ENCODE peak calls at places on chromosomes 4 and X, in eight cellular contexts. I, D, L, U, E, M, Y and N are unnamed samples.

GRCh38 chr4:70667710-70668535 is 1.6 kb upstream of the JCHAIN start:
- DNase-seq in Y (no peak), M (peak; percentile 73), D (no peak), U (no peak), I (no peak), L (no peak), E (no peak), N (no peak)

GRCh38 chrX:154532690-154533089 is 14.0 kb downstream of the G6PD start:
- DNase-seq in M (no peak), I (no peak), E (no peak), Y (no peak), L (no peak), D (no peak), U (no peak), N (no peak)

GRCh38 chr4:159547645-159548308 is 444.9 kb downstream of the RAPGEF2 start:
- DNase-seq in Y (no peak), E (no peak), D (no peak), M (peak; percentile 12), I (no peak), U (no peak), L (no peak), N (no peak)

GRCh38 chrX:28225508-28225907 is 244.3 kb upstream of the DCAF8L1 start:
- DNase-seq in Y (no peak), E (no peak), I (no peak), D (no peak), U (no peak), M (no peak), L (no peak), N (no peak)

GRCh38 chrX:98141466-98141865 is 1257.8 kb downstream of the RPA4 start:
- DNase-seq in E (no peak), I (no peak), Y (no peak), D (no peak), U (no peak), M (no peak), L (no peak), N (no peak)

GRCh38 chr4:87092389-87093141 is 127.9 kb downstream of the KLHL8 start:
- DNase-seq in U (no peak), D (peak; percentile 52), E (peak; percentile 70), L (peak; percentile 20), Y (peak; percentile 62), M (peak; percentile 68), I (peak; percentile 74), N (peak; percentile 31)

GRCh38 chrX:84907324-84907946 is 96.2 kb upstream of the APOOL start:
- DNase-seq in Y (no peak), U (no peak), E (no peak), I (peak; percentile 11), L (no peak), M (peak; percentile 5), D (no peak), N (no peak)

GRCh38 chr4:55989716-55990115 is 41.0 kb downstream of the CEP135 start:
- DNase-seq in M (no peak), L (no peak), Y (no peak), U (no peak), D (no peak), E (no peak), I (no peak), N (no peak)

GRCh38 chrX:132876509-132876837 is 82.0 kb downstream of the HS6ST2 start:
- DNase-seq in U (no peak), E (no peak), D (no peak), L (no peak), I (no peak), Y (peak; percentile 19), M (no peak), N (no peak)

GRCh38 chr4:735583-735982 is 30.0 kb downstream of the PCGF3 start:
- DNase-seq in E (no peak), L (no peak), U (no peak), I (no peak), Y (no peak), M (no peak), D (no peak), N (no peak)

GRCh38 chr4:80185787-80186548 is 11.3 kb upstream of the PRDM8 start:
- DNase-seq in E (no peak), M (no peak), I (no peak), D (no peak), Y (no peak), U (no peak), L (no peak), N (no peak)

GRCh38 chrX:129717902-129718301 is 20.9 kb upstream of the XPNPEP2 start:
- DNase-seq in L (no peak), E (no peak), I (peak; percentile 7), Y (peak; percentile 66), M (peak; percentile 86), D (no peak), U (no peak), N (no peak)

GRCh38 chrX:25156323-25156722 is 140.6 kb upstream of the ARX start:
- DNase-seq in M (peak; percentile 20), L (no peak), I (peak; percentile 3), Y (no peak), U (no peak), E (no peak), D (no peak), N (no peak)

GRCh38 chr4:25637581-25638220 is 17.9 kb upstream of the SLC34A2 start:
- DNase-seq in E (no peak), D (no peak), L (no peak), U (no peak), M (no peak), Y (no peak), I (no peak), N (no peak)

GRCh38 chr4:45442466-45442865 is 681.4 kb downstream of the GABRG1 start:
- DNase-seq in D (no peak), M (no peak), I (peak; percentile 9), L (no peak), U (no peak), Y (no peak), E (no peak), N (no peak)

GRCh38 chr4:77911091-77911490 is 48.5 kb downstream of the MRPL1 start:
- DNase-seq in D (no peak), U (no peak), L (no peak), Y (no peak), E (no peak), M (no peak), I (no peak), N (no peak)

GRCh38 chrX:108036298-108036973 is 8.4 kb upstream of the VSIG1 start:
- DNase-seq in M (no peak), Y (no peak), D (peak; percentile 0), U (no peak), I (peak; percentile 97), L (no peak), E (no peak), N (no peak)

GRCh38 chr4:6351246-6352000 is 81.8 kb downstream of the WFS1 start:
- DNase-seq in Y (no peak), I (no peak), M (no peak), L (no peak), E (no peak), U (no peak), D (no peak), N (no peak)

GRCh38 chr4:103201724-103202123 is 3.6 kb upstream of the CENPE start:
- DNase-seq in Y (no peak), M (no peak), D (no peak), E (no peak), U (no peak), I (no peak), L (no peak), N (no peak)

GRCh38 chr4:103204114-103204513 is 6.0 kb upstream of the CENPE start:
- DNase-seq in M (peak; percentile 17), I (peak; percentile 12), U (no peak), L (no peak), D (no peak), Y (no peak), E (no peak), N (no peak)

DNA sequence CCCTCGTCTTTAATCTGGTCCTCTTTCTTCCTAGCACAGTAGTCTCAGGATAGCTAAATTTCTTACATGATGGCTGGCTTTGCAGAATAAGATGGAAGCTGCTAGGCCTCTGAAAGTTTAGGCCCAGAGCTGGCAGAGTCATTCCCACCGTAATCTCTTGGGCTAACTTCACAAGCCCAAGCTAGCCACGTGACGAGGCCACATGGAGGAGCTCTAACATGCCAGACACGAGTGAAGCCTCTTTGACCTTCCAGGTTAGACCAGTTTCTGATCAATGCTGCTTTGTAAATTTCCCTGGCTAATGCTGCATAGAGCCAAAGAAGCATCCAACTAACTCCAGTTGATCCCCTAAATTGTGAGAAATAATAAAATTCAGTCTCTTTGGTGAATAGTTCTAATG is 9.5 kb upstream of the CENPE start:
- DNase-seq in U (no peak), D (no peak), Y (no peak), I (peak; percentile 11), E (no peak), M (no peak), L (no peak), N (no peak)
- TF ChIP-seq CTCF in U (peak; percentile 29), D (peak; percentile 8), Y (no peak), I (no peak), E (no peak), M (no peak), L (peak; percentile 20), N (no peak)

DNA sequence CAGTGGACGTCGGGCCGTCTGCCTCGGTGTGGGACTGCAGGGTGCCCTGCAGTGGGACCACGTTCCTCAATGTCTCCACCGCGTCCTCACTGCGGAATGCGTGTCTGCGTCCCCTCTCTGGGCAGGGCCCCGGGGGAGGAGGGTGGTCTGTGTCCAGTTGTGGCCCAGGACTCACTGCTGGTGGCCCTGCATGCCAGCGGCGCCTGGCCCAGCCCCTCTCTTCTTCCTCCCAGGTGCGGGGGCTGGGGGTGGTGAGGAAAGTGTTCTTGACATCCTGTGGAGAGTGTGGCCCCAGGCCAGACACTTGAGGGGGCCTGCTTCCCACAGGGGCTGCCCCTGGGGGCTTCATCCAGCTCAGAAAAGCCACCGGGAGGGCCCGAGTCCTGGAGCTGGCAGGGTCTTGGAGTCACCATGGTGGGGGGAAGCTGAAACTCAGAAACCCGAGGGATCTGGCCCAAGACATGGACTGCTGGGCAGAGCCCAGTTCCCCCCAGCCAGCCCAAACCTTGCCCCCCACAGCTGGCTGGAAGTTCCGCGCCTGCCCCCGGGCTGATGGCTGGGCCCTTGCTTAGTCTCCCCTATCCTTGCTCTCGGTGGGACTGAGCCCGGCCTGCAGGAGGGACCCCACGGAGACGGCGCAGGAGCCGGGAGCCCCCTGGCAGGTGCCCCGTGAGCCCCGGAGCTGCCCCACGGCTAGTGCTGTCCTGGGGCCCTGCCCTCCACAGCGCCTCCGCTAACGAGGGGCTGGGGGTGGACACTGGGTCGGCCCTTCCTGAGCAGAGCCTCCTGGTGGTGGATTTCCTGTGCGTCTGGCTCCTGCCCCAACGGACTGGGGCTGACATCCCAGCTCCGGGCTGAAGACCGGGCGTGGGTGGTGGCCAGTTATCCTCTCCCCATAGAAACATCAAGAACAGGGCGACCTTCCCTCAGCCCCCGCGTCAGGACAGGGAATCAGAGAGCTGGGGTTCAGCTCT is 2.9 kb downstream of the DOK7 start:
- DNase-seq in D (no peak), I (no peak), Y (no peak), M (no peak), L (no peak), E (no peak), U (no peak), N (no peak)
- TF ChIP-seq CTCF in D (peak; percentile 36), I (no peak), Y (peak; percentile 21), M (peak; percentile 27), L (no peak), E (no peak), U (peak; percentile 41), N (no peak)

GRCh38 chr4:186201535-186202230 is 10.3 kb downstream of the CYP4V2 start:
- DNase-seq in M (peak; percentile 25), I (peak; percentile 67), Y (no peak), U (no peak), L (peak; percentile 70), D (no peak), E (no peak), N (peak; percentile 31)
- TF ChIP-seq CTCF in M (peak; percentile 75), I (peak; percentile 45), Y (peak; percentile 64), U (peak; percentile 66), L (peak; percentile 93), D (peak; percentile 77), E (peak; percentile 19), N (peak; percentile 69)

GRCh38 chrX:31993635-31994034 is 921.8 kb upstream of the FTHL17 start:
- DNase-seq in M (no peak), L (no peak), E (no peak), I (no peak), Y (no peak), D (no peak), U (no peak), N (no peak)

GRCh38 chrX:31988975-31989374 is 917.1 kb upstream of the FTHL17 start:
- DNase-seq in U (no peak), Y (no peak), I (no peak), M (no peak), E (no peak), D (no peak), L (no peak), N (no peak)
- TF ChIP-seq CTCF in U (no peak), Y (no peak), I (no peak), M (no peak), E (no peak), D (no peak), L (no peak), N (no peak)